ENCODE peak calls at places on chromosomes 13 and 19, in four cellular contexts. Q is activated naive CD4-positive, alpha-beta T cell treated with anti-CD3 and anti-CD28 coated beads, Interleukin-2, amount 50 U/mL, for 72 hours; D is amniotic stem cell; F is endothelial cell. L is an unnamed sample.

GRCh38 chr19:36528194-36528920 is at the start of gene ZNF260:
- DNase-seq in D (peak; percentile 92), F (peak; percentile 95), Q (peak; percentile 90), L (peak; percentile 91)

GRCh38 chr19:49430678-49431329 is 5.6 kb downstream of the GFY start:
- DNase-seq in D (no peak), Q (no peak), F (no peak), L (no peak)

GRCh38 chr19:50478901-50479715 is 2.5 kb upstream of the GARIN5A start:
- DNase-seq in F (no peak), Q (no peak), D (no peak), L (no peak)

GRCh38 chr13:110702591-110703526 is 3.1 kb downstream of the CARS2 start:
- DNase-seq in D (no peak), Q (no peak), F (no peak), L (no peak)

GRCh38 chr19:49589391-49589790 is 1.6 kb upstream of the PRR12 start:
- DNase-seq in F (no peak), D (no peak), Q (no peak), L (no peak)

GRCh38 chr13:79560954-79561353 is 80.0 kb downstream of the NDFIP2 start:
- DNase-seq in Q (no peak), F (no peak), D (no peak), L (no peak)

GRCh38 chr13:37716395-37716794 is 117.8 kb upstream of the POSTN start:
- DNase-seq in D (no peak), F (no peak), Q (no peak), L (no peak)

GRCh38 chr19:49363265-49364082 is at the start of gene DKKL1:
- DNase-seq in F (peak; percentile 100), D (peak; percentile 93), Q (peak; percentile 88), L (peak; percentile 96)

GRCh38 chr19:16206046-16206605 is 8.4 kb downstream of the AP1M1 start:
- DNase-seq in F (no peak), Q (no peak), D (no peak), L (no peak)

GRCh38 chr19:49672131-49672919 is 4.7 kb upstream of the PRMT1 start:
- DNase-seq in D (peak; percentile 44), Q (peak; percentile 87), F (peak; percentile 90), L (peak; percentile 82)